ENCODE peak calls at places on chromosome 2, in ten cellular contexts. G, P, Y, Q, F, E, U, W, I and S are unnamed samples.
A peak's percentile ranks its signal among the peaks of the same experiment; 100 is the strongest.

GRCh38 chr2:239385096-239386000 is 15.5 kb downstream of the HDAC4 start:
- DNase-seq in U (no peak), E (no peak), F (no peak), G (no peak), W (no peak), P (no peak), Y (no peak), Q (no peak), I (no peak), S (no peak)

GRCh38 chr2:96604104-96604503 is 34.0 kb downstream of the KANSL3 start:
- DNase-seq in G (no peak), E (no peak), Q (no peak), P (no peak), W (no peak), F (no peak), I (no peak), U (no peak), Y (no peak), S (no peak)

GRCh38 chr2:233822101-233822771 is 32.1 kb downstream of the HJURP start:
- DNase-seq in Q (no peak), U (no peak), W (no peak), Y (no peak), G (no peak), E (no peak), F (no peak), P (no peak), I (no peak), S (no peak)

GRCh38 chr2:113854970-113855740 is 34.7 kb upstream of the ACTR3 start:
- DNase-seq in Y (no peak), F (no peak), P (no peak), G (no peak), Q (peak; percentile 61), U (no peak), I (no peak), W (no peak), E (no peak), S (no peak)

GRCh38 chr2:217741381-217741955 is 261.3 kb downstream of the TNS1 start:
- DNase-seq in F (no peak), P (no peak), Q (no peak), I (no peak), G (no peak), Y (no peak), U (no peak), E (no peak), W (no peak), S (no peak)

GRCh38 chr2:52805901-52806410 is 961.6 kb upstream of the CHAC2 start:
- DNase-seq in U (no peak), Q (no peak), P (peak; percentile 69), Y (no peak), F (no peak), I (no peak), E (peak; percentile 34), G (no peak), W (no peak), S (no peak)

GRCh38 chr2:155218292-155218924 is 519.9 kb downstream of the KCNJ3 start:
- DNase-seq in G (no peak), Q (no peak), E (no peak), W (no peak), I (no peak), U (no peak), Y (no peak), P (no peak), F (no peak), S (no peak)

GRCh38 chr2:109266511-109266910 is 137.5 kb downstream of the SH3RF3 start:
- DNase-seq in Y (no peak), W (no peak), P (no peak), U (no peak), Q (peak; percentile 33), E (no peak), F (no peak), I (no peak), G (no peak), S (no peak)

GRCh38 chr2:10122500-10123280 is at the start of gene RRM2:
- DNase-seq in I (peak; percentile 95), F (peak; percentile 86), G (peak; percentile 40), Q (peak; percentile 88), Y (peak; percentile 98), E (peak; percentile 91), U (peak; percentile 98), P (peak; percentile 87), W (peak; percentile 94), S (peak; percentile 80)

GRCh38 chr2:219099319-219099718 is 38.6 kb upstream of the IHH start:
- DNase-seq in E (peak; percentile 73), I (peak; percentile 81), W (no peak), Q (no peak), P (peak; percentile 80), F (no peak), U (no peak), Y (peak; percentile 68), G (peak; percentile 18), S (no peak)

GRCh38 chr2:44705851-44706555 is 235.5 kb upstream of the SIX3 start:
- DNase-seq in E (no peak), F (no peak), I (no peak), G (no peak), P (no peak), Q (no peak), Y (no peak), W (no peak), U (no peak), S (no peak)

GRCh38 chr2:144681389-144681788 is 161.5 kb upstream of the ZEB2 start:
- DNase-seq in Y (no peak), E (no peak), U (no peak), W (no peak), G (no peak), P (no peak), I (no peak), F (no peak), Q (no peak), S (no peak)

GRCh38 chr2:191571163-191571769 is 106.7 kb upstream of the NABP1 start:
- DNase-seq in F (no peak), G (no peak), E (peak; percentile 76), W (no peak), P (peak; percentile 75), Y (peak; percentile 48), I (peak; percentile 85), Q (no peak), U (peak; percentile 44), S (no peak)